ENCODE peak calls at places on chromosomes 3 and 15, in four cellular contexts. One of them, this sample, is unnamed.

GRCh38 chr3:181459516-181459915 is 252.2 kb upstream of the SOX2 start:
- DNase-seq in pons: peak
- DNase-seq in GM23338: no peak
- DNase-seq in thyroid gland: no peak
- DNase-seq in this sample: no peak

GRCh38 chr3:129608087-129608935 is 1.8 kb upstream of the PLXND1 start:
- DNase-seq in pons: peak
- DNase-seq in GM23338: peak
- DNase-seq in thyroid gland: no peak
- DNase-seq in this sample: peak

GRCh38 chr3:135304378-135304777 is 509.3 kb downstream of the EPHB1 start:
- DNase-seq in pons: no peak
- DNase-seq in GM23338: no peak
- DNase-seq in thyroid gland: no peak
- DNase-seq in this sample: no peak

GRCh38 chr3:111548060-111548459 is 6.1 kb downstream of the CD96 start:
- DNase-seq in GM23338: no peak
- DNase-seq in pons: peak
- DNase-seq in thyroid gland: no peak
- DNase-seq in this sample: no peak

GRCh38 chr3:172624999-172625398 is 85.9 kb downstream of the NCEH1 start:
- DNase-seq in GM23338: no peak
- DNase-seq in thyroid gland: no peak
- DNase-seq in pons: no peak
- DNase-seq in this sample: peak

GRCh38 chr15:86915811-86916331 is 836.2 kb downstream of the AGBL1 start:
- DNase-seq in thyroid gland: peak
- DNase-seq in GM23338: peak
- DNase-seq in pons: peak
- DNase-seq in this sample: peak

GRCh38 chr3:15174953-15175352 is 31.1 kb upstream of the CAPN7 start:
- DNase-seq in thyroid gland: peak
- DNase-seq in pons: no peak
- DNase-seq in GM23338: no peak
- DNase-seq in this sample: no peak

GRCh38 chr3:141940204-141940776 is 63.8 kb downstream of the ATP1B3 start:
- DNase-seq in thyroid gland: peak
- DNase-seq in GM23338: peak
- DNase-seq in pons: peak
- DNase-seq in this sample: peak

GRCh38 chr15:78424673-78425072 is 13.3 kb upstream of the IREB2 start:
- DNase-seq in pons: no peak
- DNase-seq in thyroid gland: no peak
- DNase-seq in GM23338: no peak
- DNase-seq in this sample: no peak

GRCh38 chr15:57030011-57030410 is 111.6 kb downstream of the TCF12 start:
- DNase-seq in thyroid gland: no peak
- DNase-seq in pons: no peak
- DNase-seq in GM23338: no peak
- DNase-seq in this sample: no peak

GRCh38 chr3:141231923-141232861 is 567 bp downstream of the PXYLP1 start:
- DNase-seq in GM23338: peak
- DNase-seq in pons: no peak
- DNase-seq in thyroid gland: peak
- DNase-seq in this sample: peak

GRCh38 chr3:179321585-179322322 is 1.1 kb upstream of the ZNF639 start:
- DNase-seq in pons: peak
- DNase-seq in thyroid gland: no peak
- DNase-seq in GM23338: peak
- DNase-seq in this sample: peak

GRCh38 chr3:170517251-170517945 is 68.5 kb downstream of the SLC7A14 start:
- DNase-seq in GM23338: no peak
- DNase-seq in thyroid gland: no peak
- DNase-seq in pons: no peak
- DNase-seq in this sample: no peak

GRCh38 chr3:67605377-67605776 is 49.0 kb downstream of the SUCLG2 start:
- DNase-seq in thyroid gland: no peak
- DNase-seq in GM23338: peak
- DNase-seq in pons: no peak
- DNase-seq in this sample: peak

GRCh38 chr3:10286596-10287295 is 6.0 kb downstream of the GHRL start:
- DNase-seq in pons: peak
- DNase-seq in GM23338: peak
- DNase-seq in thyroid gland: peak
- DNase-seq in this sample: no peak

GRCh38 chr15:47412802-47413201 is 304.5 kb upstream of the SEMA6D start:
- DNase-seq in GM23338: no peak
- DNase-seq in thyroid gland: no peak
- DNase-seq in pons: no peak
- DNase-seq in this sample: peak

GRCh38 chr3:73121684-73122331 is 60.3 kb downstream of the EBLN2 start:
- DNase-seq in thyroid gland: no peak
- DNase-seq in pons: no peak
- DNase-seq in GM23338: no peak
- DNase-seq in this sample: no peak